ENCODE peak calls at places on chromosome 22, in six cellular contexts. H, B, N, I, A and D are unnamed samples. For H3K9me3, the result is how much of the 10 kb centered on the place peaks cover.

GRCh38 chr22:20319041-20319744 is 667 bp downstream of the DGCR6L start:
- DNase-seq in A (peak), H (peak), B (peak), I (peak), N (peak), D (no peak)

GRCh38 chr22:50305658-50306566 is 1.5 kb downstream of the PLXNB2 start:
- DNase-seq in I (peak), N (peak), H (no peak), B (peak), A (peak), D (peak)

GRCh38 chr22:40485813-40486610 is 115.6 kb downstream of the SGSM3 start:
- DNase-seq in H (no peak), N (peak), I (no peak), B (peak), A (no peak), D (no peak)

GRCh38 chr22:36028646-36029405 is at the start of gene RBFOX2:
- DNase-seq in B (peak), I (peak), A (peak), H (peak), N (peak), D (peak)

GRCh38 chr22:39087098-39087497 is 9.9 kb upstream of the APOBEC3H start:
- DNase-seq in I (no peak), N (no peak), H (peak), B (no peak), A (no peak), D (no peak)

GRCh38 chr22:38186429-38186828 is 4.8 kb upstream of the PLA2G6 start:
- DNase-seq in B (no peak), H (no peak), A (no peak), I (peak), N (no peak), D (no peak)

GRCh38 chr22:45013138-45013537 is 3.3 kb upstream of the PHF21B start:
- DNase-seq in H (no peak), N (no peak), B (no peak), I (no peak), A (no peak), D (no peak)

GRCh38 chr22:35150163-35151107 is 84.5 kb downstream of the ISX start:
- DNase-seq in A (peak), N (peak), I (peak), B (peak), H (peak), D (peak)

GRCh38 chr22:31619611-31620300 is 42.3 kb downstream of the PISD start:
- DNase-seq in H (no peak), I (no peak), N (no peak), B (no peak), A (no peak), D (no peak)

GRCh38 chr22:29102300-29102699 is 29.5 kb downstream of the KREMEN1 start:
- DNase-seq in N (no peak), H (no peak), I (no peak), A (no peak), B (no peak), D (no peak)

GRCh38 chr22:42699281-42699681 is 21.4 kb downstream of the A4GALT start:
- DNase-seq in A (no peak), N (no peak), H (no peak), B (no peak), I (peak), D (no peak)

GRCh38 chr22:39545310-39546063 is 12.9 kb upstream of the RPS19BP1 start:
- DNase-seq in N (peak), A (no peak), B (no peak), I (no peak), H (no peak), D (no peak)

GRCh38 chr22:35634981-35635540 is 13.2 kb upstream of the APOL6 start:
- DNase-seq in I (no peak), A (no peak), N (no peak), H (peak), B (no peak), D (no peak)

GRCh38 chr22:37226087-37226486 is 13.8 kb upstream of the SSTR3 start:
- DNase-seq in N (no peak), I (no peak), A (no peak), B (no peak), H (no peak), D (no peak)

GRCh38 chr22:40533712-40534378 is 102.7 kb downstream of the MRTFA start:
- DNase-seq in N (peak), H (no peak), A (no peak), I (no peak), B (no peak), D (no peak)

GRCh38 chr22:41290262-41291221 is 4.6 kb upstream of the RANGAP1 start:
- DNase-seq in N (peak), B (no peak), H (no peak), A (no peak), I (peak), D (no peak)

GRCh38 chr22:38873469-38874411 is 1.7 kb upstream of the CBX6 start:
- DNase-seq in A (no peak), I (no peak), N (no peak), B (peak), H (no peak), D (no peak)

GRCh38 chr22:23894710-23895598 is 771 bp downstream of the MIF start:
- DNase-seq in N (peak), A (peak), I (peak), B (peak), H (peak), D (peak)

GRCh38 chr22:21041937-21042336 is 3.8 kb upstream of the LRRC74B start:
- DNase-seq in A (no peak), I (no peak), B (no peak), N (peak), H (no peak), D (no peak)

GRCh38 chr22:45842141-45842831 is 134.7 kb downstream of the WNT7B start:
- DNase-seq in I (peak), A (no peak), H (no peak), B (no peak), N (no peak), D (no peak)

GRCh38 chr22:11307996-11308395 is 4220.0 kb upstream of the OR11H1 start:
- DNase-seq in I (no peak), B (no peak), N (no peak), H (no peak), A (no peak), D (peak)

GRCh38 chr22:20117656-20118571 is 888 bp upstream of the TRMT2A start:
- DNase-seq in N (peak), I (no peak), A (no peak), B (no peak), H (peak), D (no peak)

GRCh38 chr22:29704528-29705285 is 15.1 kb upstream of the CABP7 start:
- DNase-seq in I (peak), A (no peak), B (no peak), H (no peak), N (peak), D (no peak)

GRCh38 chr22:49064836-49065235 is 762.8 kb downstream of the BRD1 start:
- DNase-seq in N (no peak), H (no peak), I (no peak), A (no peak), B (no peak), D (no peak)
- H3K4me3 ChIP-seq in N (no peak), H (no peak), I (no peak), A (no peak), B (no peak), D (no peak)

GRCh38 chr22:48100685-48101417 is 1338.4 kb downstream of the TBC1D22A start:
- DNase-seq in B (no peak), H (no peak), I (peak), A (no peak), N (no peak), D (no peak)

GRCh38 chr22:48098243-48098935 is 1335.9 kb downstream of the TBC1D22A start:
- DNase-seq in I (no peak), N (no peak), A (no peak), H (no peak), B (no peak), D (no peak)

GRCh38 chr22:48098936-48099245 is 1336.4 kb downstream of the TBC1D22A start:
- DNase-seq in I (no peak), A (no peak), N (no peak), B (no peak), H (peak), D (no peak)

GRCh38 chr22:48099251-48099650 is 1336.8 kb downstream of the TBC1D22A start:
- DNase-seq in I (no peak), N (no peak), H (peak), B (no peak), A (no peak), D (no peak)

DNA sequence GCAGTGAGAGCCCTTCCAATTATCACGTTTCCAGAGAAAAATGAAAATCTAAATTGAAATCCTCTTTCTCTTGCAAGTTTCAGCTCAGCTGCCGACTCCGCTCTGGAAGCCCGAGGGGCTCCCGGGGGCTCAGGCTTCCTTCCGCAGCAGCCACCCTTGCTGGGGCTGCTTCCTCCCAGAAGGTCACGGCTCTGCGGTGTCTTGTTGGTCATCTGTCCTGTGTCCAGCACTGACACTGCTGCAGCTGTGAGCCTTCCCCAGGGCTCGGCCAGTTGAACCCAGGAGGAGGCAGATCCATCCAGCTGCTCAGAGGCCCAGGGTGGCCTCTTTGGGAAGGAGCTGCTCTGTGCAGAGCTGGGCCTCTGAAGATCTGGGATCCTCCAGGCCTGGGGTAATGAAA is 1337.2 kb downstream of the TBC1D22A start:
- DNase-seq in A (no peak), I (no peak), H (no peak), B (no peak), N (no peak), D (no peak)
- H3K9me3 ChIP-seq in A (under half), I (under half), H (under half), B (under half), N (under half), D (under half)

GRCh38 chr22:25745341-25746011 is 3.5 kb downstream of the MYO18B start:
- DNase-seq in I (no peak), N (peak), H (no peak), B (no peak), A (no peak), D (no peak)

GRCh38 chr22:25742918-25743708 is 1.1 kb downstream of the MYO18B start:
- DNase-seq in H (no peak), N (no peak), B (no peak), I (no peak), A (no peak), D (no peak)

GRCh38 chr22:25739659-25740344 is 2.2 kb upstream of the MYO18B start:
- DNase-seq in I (no peak), A (no peak), B (no peak), H (no peak), N (no peak), D (no peak)

GRCh38 chr22:25744694-25745093 is 2.7 kb downstream of the MYO18B start:
- DNase-seq in N (no peak), A (no peak), B (no peak), I (no peak), H (no peak), D (no peak)

DNA sequence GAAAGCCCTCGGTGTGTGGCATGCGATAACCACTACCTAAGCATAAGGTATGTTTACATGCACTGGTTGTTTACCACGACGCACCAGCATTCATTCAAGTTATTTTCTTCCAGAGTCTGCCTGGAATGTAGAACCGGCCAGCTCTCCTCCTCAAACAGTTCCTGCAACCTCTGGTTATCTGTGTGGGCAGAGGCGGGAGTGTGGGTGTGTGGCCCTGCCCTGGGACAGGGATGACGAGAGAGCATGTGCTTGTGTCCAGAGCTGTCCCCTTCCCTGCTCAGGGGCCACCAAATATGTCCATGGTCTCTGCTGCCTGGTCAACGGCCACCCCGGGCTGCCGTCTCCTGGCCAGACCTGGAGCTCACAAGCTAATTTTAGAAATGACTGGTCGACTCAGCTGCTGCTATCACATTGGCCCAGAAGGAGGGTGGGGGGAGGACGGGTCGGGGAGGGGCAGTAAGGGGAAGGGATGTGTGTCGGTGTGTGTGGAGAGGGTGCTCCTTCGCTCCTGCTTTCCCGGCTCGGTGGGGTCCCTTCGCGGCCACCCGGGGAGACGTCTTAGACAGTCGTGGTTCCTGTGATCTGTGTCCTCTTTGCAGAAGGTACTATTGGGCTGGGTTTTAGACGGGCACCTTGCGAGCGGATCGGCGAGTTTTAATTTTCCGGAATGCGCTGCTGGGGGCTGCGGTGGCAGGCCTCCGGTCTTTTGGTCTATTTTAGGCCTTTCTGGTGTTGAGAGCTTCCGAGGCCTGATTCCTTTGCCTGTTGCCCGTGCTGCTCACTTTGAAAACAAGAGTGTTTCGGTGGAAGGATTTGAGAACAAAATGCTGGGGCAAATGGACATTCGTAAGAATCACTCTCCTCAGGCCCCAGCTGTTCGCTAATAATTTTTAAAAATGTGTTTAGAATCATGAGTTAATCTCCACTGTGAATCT is at the start of gene MYO18B:
- DNase-seq in A (no peak), I (no peak), H (no peak), B (no peak), N (no peak), D (peak)
- H3K4me3 ChIP-seq in A (no peak), I (no peak), H (no peak), B (no peak), N (no peak), D (peak)

DNA sequence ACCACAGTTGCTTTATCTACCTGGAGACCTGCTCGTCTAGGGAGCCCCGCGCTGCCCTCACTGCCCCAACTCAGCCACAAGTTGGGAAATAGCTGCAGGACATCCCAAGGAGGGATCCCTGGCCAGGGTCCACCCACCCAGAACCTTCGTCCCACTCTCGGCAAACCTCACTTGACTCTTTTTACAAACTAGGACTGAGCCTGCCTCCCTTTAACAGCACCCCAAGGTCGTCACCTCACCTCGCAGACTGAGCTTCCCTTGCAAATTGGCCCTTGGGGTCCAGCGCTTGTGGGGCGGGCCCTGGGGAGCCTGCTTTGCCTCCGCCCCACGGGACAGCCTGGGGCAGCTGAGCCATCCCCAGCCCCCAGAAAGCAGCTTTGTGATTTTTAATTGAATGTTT is 1505.8 kb downstream of the TBC1D22A start:
- DNase-seq in B (no peak), H (no peak), I (no peak), N (no peak), A (no peak), D (no peak)
- H3K9me3 ChIP-seq in B (under half), H (under half), I (under half), N (under half), A (under half), D (under half)

GRCh38 chr22:17797721-17798559 is 23.7 kb upstream of the BID start:
- DNase-seq in I (no peak), B (no peak), N (no peak), A (no peak), H (no peak), D (no peak)
- H3K4me3 ChIP-seq in I (no peak), B (no peak), N (no peak), A (no peak), H (no peak), D (no peak)